ENCODE peak calls at places on chromosomes 11 and 22, in eight cellular contexts. One of them, this sample, is unnamed.

GRCh38 chr22:39316440-39317083 is 2.9 kb downstream of the RPL3 start:
- DNase-seq in activated T-cell treated with anti-CD3 and anti-CD28 coated beads for 1 hour: peak
- DNase-seq in lung: peak
- DNase-seq in psoas muscle: peak
- DNase-seq in HS-27A: no peak
- DNase-seq in stimulated activated CD4-positive, alpha-beta T cell treated with anti-CD3 and anti-CD28 coated beads, Interleukin-1b, Interleukin-23, amount 100 ng/mL, for 24 hours: peak
- DNase-seq in T47D: peak
- DNase-seq in GM23248: peak
- DNase-seq in this sample: peak

GRCh38 chr22:33472462-33473344 is 414.5 kb upstream of the SYN3 start:
- DNase-seq in lung: no peak
- DNase-seq in T47D: no peak
- DNase-seq in psoas muscle: no peak
- DNase-seq in GM23248: no peak
- DNase-seq in HS-27A: no peak
- DNase-seq in stimulated activated CD4-positive, alpha-beta T cell treated with anti-CD3 and anti-CD28 coated beads, Interleukin-1b, Interleukin-23, amount 100 ng/mL, for 24 hours: no peak
- DNase-seq in activated T-cell treated with anti-CD3 and anti-CD28 coated beads for 1 hour: no peak
- DNase-seq in this sample: no peak

GRCh38 chr11:67633758-67634365 is 4.1 kb upstream of the NUDT8 start:
- DNase-seq in psoas muscle: no peak
- DNase-seq in GM23248: no peak
- DNase-seq in T47D: no peak
- DNase-seq in activated T-cell treated with anti-CD3 and anti-CD28 coated beads for 1 hour: no peak
- DNase-seq in lung: no peak
- DNase-seq in HS-27A: no peak
- DNase-seq in stimulated activated CD4-positive, alpha-beta T cell treated with anti-CD3 and anti-CD28 coated beads, Interleukin-1b, Interleukin-23, amount 100 ng/mL, for 24 hours: no peak
- DNase-seq in this sample: no peak

GRCh38 chr11:34988294-34989255 is 72.2 kb downstream of the PDHX start:
- DNase-seq in stimulated activated CD4-positive, alpha-beta T cell treated with anti-CD3 and anti-CD28 coated beads, Interleukin-1b, Interleukin-23, amount 100 ng/mL, for 24 hours: no peak
- DNase-seq in activated T-cell treated with anti-CD3 and anti-CD28 coated beads for 1 hour: no peak
- DNase-seq in T47D: no peak
- DNase-seq in psoas muscle: no peak
- DNase-seq in lung: no peak
- DNase-seq in HS-27A: no peak
- DNase-seq in GM23248: peak
- DNase-seq in this sample: no peak

GRCh38 chr22:24060375-24060788 is 49.3 kb downstream of the CABIN1 start:
- DNase-seq in T47D: peak
- DNase-seq in HS-27A: peak
- DNase-seq in GM23248: peak
- DNase-seq in activated T-cell treated with anti-CD3 and anti-CD28 coated beads for 1 hour: no peak
- DNase-seq in stimulated activated CD4-positive, alpha-beta T cell treated with anti-CD3 and anti-CD28 coated beads, Interleukin-1b, Interleukin-23, amount 100 ng/mL, for 24 hours: no peak
- DNase-seq in lung: no peak
- DNase-seq in psoas muscle: no peak
- DNase-seq in this sample: no peak

GRCh38 chr11:118792642-118793124 is 1.7 kb upstream of the DDX6 start:
- DNase-seq in lung: peak
- DNase-seq in psoas muscle: no peak
- DNase-seq in HS-27A: no peak
- DNase-seq in stimulated activated CD4-positive, alpha-beta T cell treated with anti-CD3 and anti-CD28 coated beads, Interleukin-1b, Interleukin-23, amount 100 ng/mL, for 24 hours: no peak
- DNase-seq in T47D: peak
- DNase-seq in GM23248: peak
- DNase-seq in activated T-cell treated with anti-CD3 and anti-CD28 coated beads for 1 hour: peak
- DNase-seq in this sample: peak

GRCh38 chr11:46353706-46354105 is 6.4 kb downstream of the DGKZ start:
- DNase-seq in lung: no peak
- DNase-seq in GM23248: peak
- DNase-seq in HS-27A: no peak
- DNase-seq in psoas muscle: no peak
- DNase-seq in stimulated activated CD4-positive, alpha-beta T cell treated with anti-CD3 and anti-CD28 coated beads, Interleukin-1b, Interleukin-23, amount 100 ng/mL, for 24 hours: no peak
- DNase-seq in T47D: no peak
- DNase-seq in activated T-cell treated with anti-CD3 and anti-CD28 coated beads for 1 hour: no peak
- DNase-seq in this sample: no peak

GRCh38 chr11:126190792-126191191 is 20.7 kb downstream of the RPUSD4 start:
- DNase-seq in HS-27A: no peak
- DNase-seq in T47D: peak
- DNase-seq in lung: no peak
- DNase-seq in activated T-cell treated with anti-CD3 and anti-CD28 coated beads for 1 hour: no peak
- DNase-seq in psoas muscle: no peak
- DNase-seq in GM23248: no peak
- DNase-seq in stimulated activated CD4-positive, alpha-beta T cell treated with anti-CD3 and anti-CD28 coated beads, Interleukin-1b, Interleukin-23, amount 100 ng/mL, for 24 hours: no peak
- DNase-seq in this sample: no peak

GRCh38 chr11:31237819-31238771 is 131.4 kb downstream of the DCDC1 start:
- DNase-seq in psoas muscle: no peak
- DNase-seq in stimulated activated CD4-positive, alpha-beta T cell treated with anti-CD3 and anti-CD28 coated beads, Interleukin-1b, Interleukin-23, amount 100 ng/mL, for 24 hours: no peak
- DNase-seq in HS-27A: no peak
- DNase-seq in T47D: no peak
- DNase-seq in activated T-cell treated with anti-CD3 and anti-CD28 coated beads for 1 hour: no peak
- DNase-seq in lung: no peak
- DNase-seq in GM23248: peak
- DNase-seq in this sample: no peak

GRCh38 chr11:38226684-38227083 is 1628.6 kb upstream of the RAG2 start:
- DNase-seq in GM23248: peak
- DNase-seq in T47D: peak
- DNase-seq in activated T-cell treated with anti-CD3 and anti-CD28 coated beads for 1 hour: no peak
- DNase-seq in HS-27A: no peak
- DNase-seq in stimulated activated CD4-positive, alpha-beta T cell treated with anti-CD3 and anti-CD28 coated beads, Interleukin-1b, Interleukin-23, amount 100 ng/mL, for 24 hours: no peak
- DNase-seq in psoas muscle: no peak
- DNase-seq in lung: no peak
- DNase-seq in this sample: no peak

GRCh38 chr11:74471037-74471436 is 3.7 kb upstream of the KCNE3 start:
- DNase-seq in lung: no peak
- DNase-seq in stimulated activated CD4-positive, alpha-beta T cell treated with anti-CD3 and anti-CD28 coated beads, Interleukin-1b, Interleukin-23, amount 100 ng/mL, for 24 hours: no peak
- DNase-seq in psoas muscle: no peak
- DNase-seq in activated T-cell treated with anti-CD3 and anti-CD28 coated beads for 1 hour: no peak
- DNase-seq in GM23248: no peak
- DNase-seq in HS-27A: no peak
- DNase-seq in T47D: no peak
- DNase-seq in this sample: no peak

GRCh38 chr11:8281266-8281665 is 17.6 kb upstream of the LMO1 start:
- DNase-seq in stimulated activated CD4-positive, alpha-beta T cell treated with anti-CD3 and anti-CD28 coated beads, Interleukin-1b, Interleukin-23, amount 100 ng/mL, for 24 hours: no peak
- DNase-seq in psoas muscle: no peak
- DNase-seq in activated T-cell treated with anti-CD3 and anti-CD28 coated beads for 1 hour: no peak
- DNase-seq in HS-27A: no peak
- DNase-seq in GM23248: no peak
- DNase-seq in T47D: no peak
- DNase-seq in lung: no peak
- DNase-seq in this sample: no peak

GRCh38 chr22:46090051-46090591 is 60.2 kb upstream of the PPARA start:
- DNase-seq in stimulated activated CD4-positive, alpha-beta T cell treated with anti-CD3 and anti-CD28 coated beads, Interleukin-1b, Interleukin-23, amount 100 ng/mL, for 24 hours: no peak
- DNase-seq in lung: no peak
- DNase-seq in T47D: no peak
- DNase-seq in activated T-cell treated with anti-CD3 and anti-CD28 coated beads for 1 hour: no peak
- DNase-seq in GM23248: peak
- DNase-seq in psoas muscle: peak
- DNase-seq in HS-27A: no peak
- DNase-seq in this sample: no peak

GRCh38 chr11:3167143-3168119 is 2.3 kb upstream of the OSBPL5 start:
- DNase-seq in HS-27A: no peak
- DNase-seq in lung: no peak
- DNase-seq in psoas muscle: peak
- DNase-seq in activated T-cell treated with anti-CD3 and anti-CD28 coated beads for 1 hour: no peak
- DNase-seq in T47D: no peak
- DNase-seq in GM23248: no peak
- DNase-seq in stimulated activated CD4-positive, alpha-beta T cell treated with anti-CD3 and anti-CD28 coated beads, Interleukin-1b, Interleukin-23, amount 100 ng/mL, for 24 hours: no peak
- DNase-seq in this sample: no peak

GRCh38 chr11:106022795-106023275 is 795 bp upstream of the MSANTD4 start:
- DNase-seq in stimulated activated CD4-positive, alpha-beta T cell treated with anti-CD3 and anti-CD28 coated beads, Interleukin-1b, Interleukin-23, amount 100 ng/mL, for 24 hours: no peak
- DNase-seq in activated T-cell treated with anti-CD3 and anti-CD28 coated beads for 1 hour: no peak
- DNase-seq in psoas muscle: no peak
- DNase-seq in T47D: no peak
- DNase-seq in lung: no peak
- DNase-seq in GM23248: no peak
- DNase-seq in HS-27A: no peak
- DNase-seq in this sample: no peak

GRCh38 chr11:72100462-72100861 is 2.6 kb downstream of the LAMTOR1 start:
- DNase-seq in T47D: no peak
- DNase-seq in stimulated activated CD4-positive, alpha-beta T cell treated with anti-CD3 and anti-CD28 coated beads, Interleukin-1b, Interleukin-23, amount 100 ng/mL, for 24 hours: no peak
- DNase-seq in GM23248: peak
- DNase-seq in psoas muscle: no peak
- DNase-seq in activated T-cell treated with anti-CD3 and anti-CD28 coated beads for 1 hour: no peak
- DNase-seq in lung: no peak
- DNase-seq in HS-27A: no peak
- DNase-seq in this sample: no peak

GRCh38 chr22:49533886-49534285 is 293.8 kb downstream of the BRD1 start:
- DNase-seq in activated T-cell treated with anti-CD3 and anti-CD28 coated beads for 1 hour: no peak
- DNase-seq in GM23248: no peak
- DNase-seq in lung: no peak
- DNase-seq in psoas muscle: no peak
- DNase-seq in T47D: no peak
- DNase-seq in stimulated activated CD4-positive, alpha-beta T cell treated with anti-CD3 and anti-CD28 coated beads, Interleukin-1b, Interleukin-23, amount 100 ng/mL, for 24 hours: no peak
- DNase-seq in HS-27A: no peak
- DNase-seq in this sample: no peak

GRCh38 chr11:86632499-86633269 is 39.7 kb downstream of the ME3 start:
- DNase-seq in lung: no peak
- DNase-seq in activated T-cell treated with anti-CD3 and anti-CD28 coated beads for 1 hour: no peak
- DNase-seq in GM23248: peak
- DNase-seq in T47D: peak
- DNase-seq in psoas muscle: peak
- DNase-seq in HS-27A: peak
- DNase-seq in stimulated activated CD4-positive, alpha-beta T cell treated with anti-CD3 and anti-CD28 coated beads, Interleukin-1b, Interleukin-23, amount 100 ng/mL, for 24 hours: no peak
- DNase-seq in this sample: no peak

GRCh38 chr11:63667993-63668392 is 3.2 kb downstream of the ATL3 start:
- DNase-seq in psoas muscle: no peak
- DNase-seq in lung: no peak
- DNase-seq in stimulated activated CD4-positive, alpha-beta T cell treated with anti-CD3 and anti-CD28 coated beads, Interleukin-1b, Interleukin-23, amount 100 ng/mL, for 24 hours: no peak
- DNase-seq in HS-27A: peak
- DNase-seq in activated T-cell treated with anti-CD3 and anti-CD28 coated beads for 1 hour: no peak
- DNase-seq in GM23248: peak
- DNase-seq in T47D: no peak
- DNase-seq in this sample: no peak

GRCh38 chr22:42947211-42947990 is 67.5 kb downstream of the PACSIN2 start:
- DNase-seq in HS-27A: no peak
- DNase-seq in T47D: peak
- DNase-seq in activated T-cell treated with anti-CD3 and anti-CD28 coated beads for 1 hour: no peak
- DNase-seq in psoas muscle: peak
- DNase-seq in GM23248: no peak
- DNase-seq in lung: no peak
- DNase-seq in stimulated activated CD4-positive, alpha-beta T cell treated with anti-CD3 and anti-CD28 coated beads, Interleukin-1b, Interleukin-23, amount 100 ng/mL, for 24 hours: no peak
- DNase-seq in this sample: no peak

GRCh38 chr22:31940506-31940905 is 3.8 kb upstream of the YWHAH start:
- DNase-seq in stimulated activated CD4-positive, alpha-beta T cell treated with anti-CD3 and anti-CD28 coated beads, Interleukin-1b, Interleukin-23, amount 100 ng/mL, for 24 hours: no peak
- DNase-seq in HS-27A: no peak
- DNase-seq in GM23248: no peak
- DNase-seq in activated T-cell treated with anti-CD3 and anti-CD28 coated beads for 1 hour: no peak
- DNase-seq in lung: no peak
- DNase-seq in T47D: no peak
- DNase-seq in psoas muscle: no peak
- DNase-seq in this sample: no peak

GRCh38 chr22:34570408-34570807 is 495.6 kb upstream of the ISX start:
- DNase-seq in GM23248: no peak
- DNase-seq in HS-27A: no peak
- DNase-seq in activated T-cell treated with anti-CD3 and anti-CD28 coated beads for 1 hour: no peak
- DNase-seq in stimulated activated CD4-positive, alpha-beta T cell treated with anti-CD3 and anti-CD28 coated beads, Interleukin-1b, Interleukin-23, amount 100 ng/mL, for 24 hours: no peak
- DNase-seq in psoas muscle: no peak
- DNase-seq in T47D: no peak
- DNase-seq in lung: no peak
- DNase-seq in this sample: no peak

GRCh38 chr22:42080287-42080686 is 787 bp downstream of the SMDT1 start:
- DNase-seq in lung: no peak
- DNase-seq in T47D: peak
- DNase-seq in psoas muscle: no peak
- DNase-seq in HS-27A: no peak
- DNase-seq in GM23248: peak
- DNase-seq in stimulated activated CD4-positive, alpha-beta T cell treated with anti-CD3 and anti-CD28 coated beads, Interleukin-1b, Interleukin-23, amount 100 ng/mL, for 24 hours: no peak
- DNase-seq in activated T-cell treated with anti-CD3 and anti-CD28 coated beads for 1 hour: no peak
- DNase-seq in this sample: no peak

GRCh38 chr11:75436806-75437205 is 3.8 kb upstream of the KLHL35 start:
- DNase-seq in psoas muscle: peak
- DNase-seq in HS-27A: no peak
- DNase-seq in activated T-cell treated with anti-CD3 and anti-CD28 coated beads for 1 hour: no peak
- DNase-seq in T47D: no peak
- DNase-seq in lung: no peak
- DNase-seq in GM23248: no peak
- DNase-seq in stimulated activated CD4-positive, alpha-beta T cell treated with anti-CD3 and anti-CD28 coated beads, Interleukin-1b, Interleukin-23, amount 100 ng/mL, for 24 hours: no peak
- DNase-seq in this sample: no peak

GRCh38 chr11:115676206-115676605 is 172.0 kb upstream of the CADM1 start:
- DNase-seq in psoas muscle: no peak
- DNase-seq in T47D: no peak
- DNase-seq in stimulated activated CD4-positive, alpha-beta T cell treated with anti-CD3 and anti-CD28 coated beads, Interleukin-1b, Interleukin-23, amount 100 ng/mL, for 24 hours: no peak
- DNase-seq in GM23248: no peak
- DNase-seq in HS-27A: no peak
- DNase-seq in activated T-cell treated with anti-CD3 and anti-CD28 coated beads for 1 hour: no peak
- DNase-seq in lung: no peak
- DNase-seq in this sample: no peak

GRCh38 chr22:49492756-49493251 is 334.9 kb downstream of the BRD1 start:
- DNase-seq in HS-27A: no peak
- DNase-seq in T47D: no peak
- DNase-seq in psoas muscle: no peak
- DNase-seq in activated T-cell treated with anti-CD3 and anti-CD28 coated beads for 1 hour: no peak
- DNase-seq in GM23248: no peak
- DNase-seq in lung: no peak
- DNase-seq in stimulated activated CD4-positive, alpha-beta T cell treated with anti-CD3 and anti-CD28 coated beads, Interleukin-1b, Interleukin-23, amount 100 ng/mL, for 24 hours: no peak
- DNase-seq in this sample: no peak

GRCh38 chr11:8812438-8812837 is 98.6 kb upstream of the AKIP1 start:
- DNase-seq in T47D: peak
- DNase-seq in lung: peak
- DNase-seq in psoas muscle: peak
- DNase-seq in stimulated activated CD4-positive, alpha-beta T cell treated with anti-CD3 and anti-CD28 coated beads, Interleukin-1b, Interleukin-23, amount 100 ng/mL, for 24 hours: no peak
- DNase-seq in activated T-cell treated with anti-CD3 and anti-CD28 coated beads for 1 hour: no peak
- DNase-seq in GM23248: peak
- DNase-seq in HS-27A: no peak
- DNase-seq in this sample: no peak

GRCh38 chr11:14500181-14500651 is 605 bp upstream of the COPB1 start:
- DNase-seq in stimulated activated CD4-positive, alpha-beta T cell treated with anti-CD3 and anti-CD28 coated beads, Interleukin-1b, Interleukin-23, amount 100 ng/mL, for 24 hours: no peak
- DNase-seq in HS-27A: peak
- DNase-seq in lung: peak
- DNase-seq in activated T-cell treated with anti-CD3 and anti-CD28 coated beads for 1 hour: peak
- DNase-seq in T47D: peak
- DNase-seq in GM23248: peak
- DNase-seq in psoas muscle: no peak
- DNase-seq in this sample: peak

GRCh38 chr11:130136107-130136506 is 23.5 kb upstream of the ST14 start:
- DNase-seq in activated T-cell treated with anti-CD3 and anti-CD28 coated beads for 1 hour: no peak
- DNase-seq in stimulated activated CD4-positive, alpha-beta T cell treated with anti-CD3 and anti-CD28 coated beads, Interleukin-1b, Interleukin-23, amount 100 ng/mL, for 24 hours: no peak
- DNase-seq in lung: no peak
- DNase-seq in HS-27A: no peak
- DNase-seq in GM23248: no peak
- DNase-seq in T47D: no peak
- DNase-seq in psoas muscle: no peak
- DNase-seq in this sample: no peak

GRCh38 chr11:89416961-89417360 is 74.2 kb downstream of the NOX4 start:
- DNase-seq in psoas muscle: no peak
- DNase-seq in lung: no peak
- DNase-seq in T47D: no peak
- DNase-seq in activated T-cell treated with anti-CD3 and anti-CD28 coated beads for 1 hour: no peak
- DNase-seq in stimulated activated CD4-positive, alpha-beta T cell treated with anti-CD3 and anti-CD28 coated beads, Interleukin-1b, Interleukin-23, amount 100 ng/mL, for 24 hours: no peak
- DNase-seq in HS-27A: no peak
- DNase-seq in GM23248: no peak
- DNase-seq in this sample: no peak

GRCh38 chr11:116885951-116886629 is 48.7 kb upstream of the APOA1 start:
- DNase-seq in stimulated activated CD4-positive, alpha-beta T cell treated with anti-CD3 and anti-CD28 coated beads, Interleukin-1b, Interleukin-23, amount 100 ng/mL, for 24 hours: no peak
- DNase-seq in HS-27A: no peak
- DNase-seq in T47D: no peak
- DNase-seq in lung: no peak
- DNase-seq in psoas muscle: no peak
- DNase-seq in activated T-cell treated with anti-CD3 and anti-CD28 coated beads for 1 hour: no peak
- DNase-seq in GM23248: peak
- DNase-seq in this sample: no peak

GRCh38 chr11:47861762-47862161 is 13.6 kb upstream of the NUP160 start:
- DNase-seq in stimulated activated CD4-positive, alpha-beta T cell treated with anti-CD3 and anti-CD28 coated beads, Interleukin-1b, Interleukin-23, amount 100 ng/mL, for 24 hours: no peak
- DNase-seq in lung: no peak
- DNase-seq in GM23248: peak
- DNase-seq in HS-27A: no peak
- DNase-seq in T47D: no peak
- DNase-seq in activated T-cell treated with anti-CD3 and anti-CD28 coated beads for 1 hour: no peak
- DNase-seq in psoas muscle: no peak
- DNase-seq in this sample: no peak

GRCh38 chr22:20424937-20425587 is 12.6 kb downstream of the SCARF2 start:
- DNase-seq in lung: no peak
- DNase-seq in GM23248: no peak
- DNase-seq in T47D: no peak
- DNase-seq in psoas muscle: peak
- DNase-seq in HS-27A: no peak
- DNase-seq in activated T-cell treated with anti-CD3 and anti-CD28 coated beads for 1 hour: no peak
- DNase-seq in stimulated activated CD4-positive, alpha-beta T cell treated with anti-CD3 and anti-CD28 coated beads, Interleukin-1b, Interleukin-23, amount 100 ng/mL, for 24 hours: no peak
- DNase-seq in this sample: no peak

GRCh38 chr11:117606211-117606610 is 190.8 kb downstream of the DSCAML1 start:
- DNase-seq in lung: no peak
- DNase-seq in activated T-cell treated with anti-CD3 and anti-CD28 coated beads for 1 hour: no peak
- DNase-seq in stimulated activated CD4-positive, alpha-beta T cell treated with anti-CD3 and anti-CD28 coated beads, Interleukin-1b, Interleukin-23, amount 100 ng/mL, for 24 hours: no peak
- DNase-seq in GM23248: no peak
- DNase-seq in HS-27A: no peak
- DNase-seq in psoas muscle: no peak
- DNase-seq in T47D: no peak
- DNase-seq in this sample: no peak